ENCODE peak calls at places on chromosome 17, in nine cellular contexts. J is pancreas, O is NB4, A is uterus, L is GM23338, E is heart left ventricle, G is lung, X is GM06990, C is PC-3. P is an unnamed sample.

GRCh38 chr17:2222901-2223616 is 80.5 kb downstream of the SMG6 start:
- DNase-seq in C (no peak), O (no peak), A (peak), X (peak), G (peak), L (no peak), J (no peak), E (peak), P (peak)

GRCh38 chr17:43406676-43407645 is 8.2 kb downstream of the ARL4D start:
- DNase-seq in C (no peak), G (no peak), J (no peak), O (no peak), E (no peak), L (peak), A (no peak), X (no peak), P (no peak)

GRCh38 chr17:83109386-83109785 is 30.0 kb downstream of the METRNL start:
- DNase-seq in L (no peak), E (no peak), O (no peak), C (no peak), X (no peak), G (no peak), A (no peak), J (peak), P (no peak)

GRCh38 chr17:73644145-73645049 is at the start of gene SDK2:
- DNase-seq in J (no peak), A (no peak), O (no peak), E (no peak), L (peak), G (no peak), C (no peak), X (no peak), P (no peak)

GRCh38 chr17:27526603-27527002 is 70.4 kb downstream of the KSR1 start:
- DNase-seq in O (peak), A (no peak), G (peak), C (no peak), E (no peak), J (peak), X (peak), L (peak), P (peak)

GRCh38 chr17:72634621-72635020 is 457.9 kb downstream of the SLC39A11 start:
- DNase-seq in O (no peak), X (no peak), E (no peak), J (no peak), C (peak), L (no peak), A (no peak), G (no peak), P (no peak)

GRCh38 chr17:36939944-36940312 is 2.7 kb downstream of the LHX1 start:
- DNase-seq in J (no peak), X (no peak), O (no peak), L (peak), E (no peak), C (no peak), G (no peak), A (no peak), P (no peak)

GRCh38 chr17:56973520-56973919 is 4.4 kb upstream of the SCPEP1 start:
- DNase-seq in C (peak), O (no peak), L (no peak), E (no peak), J (no peak), G (peak), X (no peak), A (no peak), P (no peak)

GRCh38 chr17:28372203-28372944 is 880 bp downstream of the SARM1 start:
- DNase-seq in J (no peak), C (no peak), X (peak), L (peak), A (no peak), O (no peak), G (no peak), E (no peak), P (peak)

GRCh38 chr17:82876149-82876548 is 36.3 kb upstream of the ZNF750 start:
- DNase-seq in O (peak), C (no peak), A (peak), L (no peak), E (peak), J (no peak), G (no peak), X (no peak), P (no peak)

GRCh38 chr17:78357177-78357586 is 2.7 kb downstream of the SOCS3 start:
- DNase-seq in L (no peak), A (no peak), J (peak), E (peak), C (peak), G (no peak), X (no peak), O (no peak), P (no peak)

GRCh38 chr17:45906927-45907622 is 12.7 kb downstream of the MAPT start:
- DNase-seq in G (no peak), E (no peak), L (no peak), C (no peak), O (no peak), X (no peak), J (no peak), A (no peak), P (no peak)

GRCh38 chr17:74419862-74420492 is 11.9 kb upstream of the GPRC5C start:
- DNase-seq in J (no peak), O (no peak), A (no peak), E (no peak), L (no peak), C (no peak), G (no peak), X (no peak), P (no peak)

GRCh38 chr17:43661699-43662431 is at the start of gene MEOX1:
- DNase-seq in X (peak), J (no peak), O (no peak), E (peak), A (no peak), L (no peak), C (peak), G (no peak), P (peak)

GRCh38 chr17:9880582-9880999 is 24.5 kb downstream of the RCVRN start:
- DNase-seq in C (peak), J (no peak), G (no peak), O (peak), A (no peak), L (no peak), X (peak), E (no peak), P (peak)

GRCh38 chr17:2266865-2267228 is 36.7 kb downstream of the SMG6 start:
- DNase-seq in L (no peak), E (no peak), J (no peak), G (no peak), A (no peak), O (no peak), X (no peak), C (no peak), P (no peak)

DNA sequence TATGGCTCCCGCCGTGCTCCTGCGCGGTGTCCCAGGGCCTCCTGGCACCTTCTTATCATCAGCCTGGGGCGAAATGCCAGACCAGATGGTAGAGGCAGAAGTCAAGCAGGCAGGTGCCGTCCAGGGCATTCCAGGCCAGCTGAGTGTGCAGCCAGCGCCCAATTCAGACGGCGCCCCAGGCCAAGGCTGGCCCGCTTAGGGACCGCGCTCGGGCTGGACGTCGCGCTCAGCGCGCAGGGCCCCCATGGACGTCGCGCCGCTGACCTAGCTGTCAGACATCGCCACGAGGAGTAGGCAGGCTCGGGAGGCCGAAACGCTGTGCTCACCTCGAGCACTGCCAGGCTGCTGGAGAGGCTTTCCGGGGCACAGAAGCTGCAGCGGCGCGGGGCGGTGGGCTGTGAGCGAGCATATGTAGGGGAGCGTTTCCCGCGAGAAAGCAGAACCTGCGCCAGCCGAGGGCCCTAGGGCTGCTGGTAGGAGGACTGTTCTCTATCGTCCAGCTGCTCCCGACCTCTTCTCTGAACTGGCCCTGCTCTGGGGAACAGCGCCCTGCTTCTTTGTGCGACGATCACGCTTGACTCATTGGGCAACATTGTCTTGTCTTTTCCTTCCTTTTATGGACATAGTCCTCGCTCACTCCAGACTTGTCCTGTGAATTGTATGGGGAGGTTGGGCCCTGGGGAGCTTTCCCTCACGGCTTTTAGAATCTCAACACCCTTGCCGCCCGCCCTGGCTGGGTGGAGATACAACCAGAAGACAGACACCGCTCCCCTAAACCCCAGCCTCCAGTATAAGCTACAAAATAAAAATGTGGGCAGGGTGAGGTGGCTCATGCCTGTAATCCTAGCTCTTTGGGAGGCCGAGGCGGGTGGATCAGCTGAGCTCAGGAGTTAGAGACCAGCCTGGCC is 8.4 kb upstream of the CA4 start:
- DNase-seq in X (no peak), A (no peak), L (peak), E (no peak), G (no peak), C (no peak), J (peak), O (peak), P (no peak)
- H3K4me3 ChIP-seq in X (no peak), A (no peak), L (peak), E (no peak), G (no peak), C (peak), J (no peak), O (no peak), P (no peak)

DNA sequence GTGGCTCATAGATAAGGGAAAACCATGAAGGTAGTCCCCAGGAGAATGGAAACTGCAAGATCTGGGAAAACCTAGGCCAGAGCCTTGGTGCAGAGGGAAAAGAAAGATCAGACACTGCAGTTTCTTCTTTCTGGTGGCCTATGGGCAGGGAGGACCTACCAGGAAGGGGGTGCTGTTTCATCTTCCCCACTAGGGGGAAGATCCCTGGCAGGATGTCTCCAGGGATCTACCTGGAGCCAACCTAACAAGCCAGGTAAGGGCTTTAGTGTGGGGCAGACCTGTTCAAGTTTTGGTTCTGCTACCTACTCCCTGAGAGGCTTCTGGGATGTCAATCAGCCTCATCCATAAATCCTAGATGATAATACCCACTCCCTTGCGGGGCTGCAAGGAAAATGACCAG is 21.4 kb downstream of the TOM1L2 start:
- DNase-seq in G (no peak), X (no peak), A (no peak), E (no peak), C (peak), J (no peak), L (peak), O (no peak), P (no peak)
- TF ChIP-seq CTCF in G (no peak), X (peak), A (no peak), E (no peak), C (peak), J (no peak), L (peak), O (no peak), P (no peak)

GRCh38 chr17:38584350-38584925 is 21.3 kb downstream of the SRCIN1 start:
- DNase-seq in J (peak), C (peak), L (peak), E (peak), X (no peak), O (peak), G (peak), A (peak), P (peak)

GRCh38 chr17:38583833-38584349 is 21.9 kb downstream of the SRCIN1 start:
- DNase-seq in X (no peak), L (no peak), G (no peak), A (no peak), J (no peak), C (no peak), E (no peak), O (no peak), P (no peak)

GRCh38 chr17:38583176-38583575 is 22.6 kb downstream of the SRCIN1 start:
- DNase-seq in A (no peak), L (no peak), E (no peak), O (no peak), C (peak), X (no peak), G (no peak), J (no peak), P (no peak)

GRCh38 chr17:38579934-38580333 is 25.8 kb downstream of the SRCIN1 start:
- DNase-seq in E (peak), G (no peak), L (peak), X (no peak), J (peak), A (peak), C (peak), O (peak), P (no peak)

DNA sequence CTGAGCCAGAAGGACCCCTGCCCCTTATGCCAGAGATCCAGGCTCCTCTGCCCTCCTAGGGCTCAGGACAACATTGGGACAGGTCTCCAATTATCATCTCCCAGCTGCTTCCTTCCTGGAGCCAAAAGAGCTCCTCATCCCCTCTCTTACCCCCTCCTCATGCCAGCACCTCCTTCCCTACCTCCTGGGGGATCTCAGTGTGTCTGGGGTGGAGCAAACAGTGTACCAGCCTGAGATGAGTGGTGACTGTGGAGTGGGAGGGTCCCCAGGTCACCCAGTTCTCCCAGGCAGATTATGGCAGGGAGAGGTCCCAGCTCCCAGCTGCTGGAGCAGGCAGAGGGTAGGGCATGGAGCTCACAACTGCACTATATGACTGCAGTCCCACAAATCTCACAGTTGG is 23.7 kb downstream of the SRCIN1 start:
- DNase-seq in O (no peak), L (no peak), C (no peak), J (no peak), X (no peak), G (no peak), A (no peak), E (no peak), P (no peak)
- H3K4me3 ChIP-seq in O (no peak), L (no peak), C (no peak), J (no peak), X (no peak), G (no peak), A (no peak), E (no peak), P (no peak)

GRCh38 chr17:66524848-66525247 is 222.4 kb downstream of the PRKCA start:
- DNase-seq in O (no peak), C (no peak), A (no peak), G (no peak), J (no peak), E (no peak), X (no peak), L (no peak), P (no peak)
- TF ChIP-seq CTCF in O (no peak), C (no peak), A (no peak), G (no peak), J (no peak), E (no peak), X (no peak), L (no peak), P (no peak)

GRCh38 chr17:39697961-39698360 is 1.9 kb upstream of the ERBB2 start:
- DNase-seq in G (no peak), J (no peak), L (no peak), X (no peak), O (no peak), C (no peak), E (no peak), A (no peak), P (no peak)

GRCh38 chr17:39701784-39702422 is 2.0 kb downstream of the ERBB2 start:
- DNase-seq in G (no peak), C (peak), X (no peak), O (no peak), L (no peak), J (no peak), E (no peak), A (no peak), P (no peak)

GRCh38 chr17:39699818-39700147 is at the start of gene ERBB2:
- DNase-seq in C (peak), L (peak), G (peak), X (no peak), E (peak), O (no peak), J (peak), A (peak), P (no peak)

GRCh38 chr17:39701012-39701783 is 1.3 kb downstream of the ERBB2 start:
- DNase-seq in A (no peak), X (no peak), C (peak), L (peak), G (no peak), O (no peak), J (peak), E (no peak), P (no peak)

GRCh38 chr17:39700148-39700987 is 504 bp downstream of the ERBB2 start:
- DNase-seq in O (no peak), C (no peak), E (no peak), L (peak), X (no peak), A (no peak), G (no peak), J (peak), P (no peak)
- H3K4me3 ChIP-seq in O (no peak), C (peak), E (peak), L (peak), X (no peak), A (peak), G (peak), J (peak), P (no peak)

GRCh38 chr17:49703557-49704277 is 4.0 kb downstream of the SLC35B1 start:
- DNase-seq in C (peak), L (peak), A (no peak), G (peak), J (no peak), O (peak), E (peak), X (no peak), P (peak)

GRCh38 chr17:49707608-49708514 is at the start of gene SLC35B1:
- DNase-seq in E (peak), X (peak), O (peak), A (peak), L (peak), C (peak), J (peak), G (peak), P (peak)

GRCh38 chr17:49705254-49705653 is 2.5 kb downstream of the SLC35B1 start:
- DNase-seq in O (no peak), C (no peak), X (no peak), J (no peak), A (no peak), E (no peak), G (no peak), L (no peak), P (no peak)

GRCh38 chr17:49708515-49709161 is 874 bp upstream of the SLC35B1 start:
- DNase-seq in G (no peak), C (peak), A (peak), O (no peak), X (no peak), E (no peak), L (peak), J (peak), P (no peak)

GRCh38 chr17:49707246-49707607 is 537 bp downstream of the SLC35B1 start:
- DNase-seq in L (peak), A (no peak), E (no peak), X (no peak), G (no peak), J (no peak), C (no peak), O (peak), P (peak)
- TF ChIP-seq CTCF in L (no peak), A (no peak), E (no peak), X (peak), G (no peak), J (no peak), C (peak), O (no peak), P (no peak)

DNA sequence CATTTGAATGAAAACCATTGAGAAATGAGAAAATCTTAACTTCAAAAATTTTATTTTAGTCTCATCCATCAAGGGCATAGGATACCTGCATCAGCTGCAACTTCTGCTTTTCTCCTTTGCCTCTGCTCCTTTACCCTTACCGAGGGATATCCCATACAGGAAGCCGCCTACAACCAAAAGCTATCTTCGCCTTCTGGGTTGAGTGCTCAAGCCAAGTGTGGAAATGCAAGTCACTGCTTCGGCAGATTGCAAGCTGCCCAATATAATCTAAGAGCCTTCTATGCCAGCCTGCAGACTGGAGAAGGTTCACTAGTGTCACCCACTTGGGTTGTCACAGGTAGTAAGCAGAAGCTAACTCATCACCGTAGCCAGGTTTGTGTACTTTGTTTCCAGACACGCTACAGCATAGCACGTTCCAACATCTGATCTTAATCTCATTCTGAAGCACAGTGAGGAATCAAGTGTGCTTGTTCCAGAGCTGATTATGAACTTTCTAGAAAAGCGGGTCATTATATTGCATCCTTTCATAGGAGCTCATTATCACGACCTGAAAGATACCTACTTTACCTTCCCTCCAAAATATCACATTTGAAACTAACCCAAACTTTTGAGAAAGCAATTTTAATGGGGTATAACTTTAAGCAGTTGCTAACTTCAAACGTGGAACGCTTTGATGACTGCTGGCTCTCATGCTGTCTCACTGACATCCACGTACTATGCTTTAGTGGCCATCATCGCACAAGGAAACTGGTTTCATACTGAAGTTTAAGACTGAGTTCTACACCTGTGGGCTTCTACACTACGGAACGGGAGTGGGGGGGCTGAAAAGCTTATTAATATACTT is 8.0 kb upstream of the UNK start:
- DNase-seq in A (no peak), G (no peak), L (no peak), E (no peak), J (no peak), X (no peak), O (peak), C (no peak), P (no peak)
- H3K4me3 ChIP-seq in A (peak), G (peak), L (peak), E (peak), J (peak), X (no peak), O (peak), C (peak), P (no peak)

DNA sequence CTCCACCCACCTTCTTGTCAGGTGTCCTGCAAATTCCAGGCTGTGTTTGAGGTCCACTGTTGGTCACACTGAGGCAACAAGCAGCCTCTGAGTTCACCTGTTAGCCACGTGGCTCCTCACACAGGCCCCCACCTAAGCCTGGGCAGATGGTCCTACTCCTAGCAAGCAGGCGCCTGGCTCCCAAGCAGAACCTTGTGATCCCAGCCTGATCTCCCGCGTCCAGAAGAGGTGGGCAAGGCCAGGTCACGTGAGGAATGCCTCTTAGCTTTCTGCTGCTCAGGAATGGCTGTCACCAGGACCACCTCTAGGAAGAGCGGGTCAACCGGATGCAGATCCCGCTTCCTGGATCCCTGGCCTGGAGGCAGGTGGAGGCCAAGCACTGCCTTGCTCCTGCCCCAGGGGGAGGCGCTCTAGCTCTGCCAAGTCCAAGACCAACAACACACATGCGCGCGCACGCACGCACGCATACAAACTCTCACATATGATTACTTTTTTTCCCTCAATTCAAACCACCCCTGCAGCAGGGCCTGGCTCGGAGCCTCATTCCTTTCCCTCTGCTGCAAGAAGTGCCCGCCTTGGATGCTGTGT is 9.5 kb downstream of the CYB561 start:
- DNase-seq in A (no peak), O (no peak), G (no peak), J (peak), L (peak), C (no peak), X (no peak), E (no peak), P (no peak)
- TF ChIP-seq CTCF in A (no peak), O (peak), G (no peak), J (no peak), L (peak), C (peak), X (no peak), E (peak), P (no peak)

P was measured in GM12865.